ENCODE peak calls at places on chromosomes 13 and 19, in five cellular contexts. One of them, this sample, is unnamed.

GRCh38 chr19:50823389-50824042 is at the start of gene KLK1:
- DNase-seq in tibial nerve: no peak
- DNase-seq in neural crest cell: no peak
- DNase-seq in upper lobe of right lung: no peak
- DNase-seq in Calu3: no peak
- DNase-seq in this sample: no peak

GRCh38 chr19:3369337-3370213 is 3.2 kb downstream of the NFIC start:
- DNase-seq in tibial nerve: no peak
- DNase-seq in neural crest cell: no peak
- DNase-seq in upper lobe of right lung: peak
- DNase-seq in Calu3: no peak
- DNase-seq in this sample: peak

GRCh38 chr19:18476507-18477041 is 38.6 kb upstream of the ISYNA1 start:
- DNase-seq in tibial nerve: no peak
- DNase-seq in neural crest cell: no peak
- DNase-seq in upper lobe of right lung: no peak
- DNase-seq in Calu3: no peak
- DNase-seq in this sample: no peak

GRCh38 chr19:49328741-49329140 is 3.8 kb upstream of the SLC6A16 start:
- DNase-seq in tibial nerve: no peak
- DNase-seq in neural crest cell: no peak
- DNase-seq in upper lobe of right lung: no peak
- DNase-seq in Calu3: no peak
- DNase-seq in this sample: no peak

GRCh38 chr13:108983273-108983672 is 353.9 kb downstream of the MYO16 start:
- DNase-seq in tibial nerve: no peak
- DNase-seq in neural crest cell: no peak
- DNase-seq in upper lobe of right lung: no peak
- DNase-seq in Calu3: no peak
- DNase-seq in this sample: no peak

GRCh38 chr13:46617885-46618284 is 64.9 kb downstream of the LRCH1 start:
- DNase-seq in tibial nerve: no peak
- DNase-seq in neural crest cell: no peak
- DNase-seq in upper lobe of right lung: no peak
- DNase-seq in Calu3: no peak
- DNase-seq in this sample: no peak

GRCh38 chr13:71730267-71730666 is 136.7 kb downstream of the DACH1 start:
- DNase-seq in tibial nerve: no peak
- DNase-seq in neural crest cell: no peak
- DNase-seq in upper lobe of right lung: no peak
- DNase-seq in Calu3: no peak
- DNase-seq in this sample: no peak

GRCh38 chr19:13047374-13047773 is 52.1 kb downstream of the NFIX start:
- DNase-seq in tibial nerve: no peak
- DNase-seq in neural crest cell: no peak
- DNase-seq in upper lobe of right lung: no peak
- DNase-seq in Calu3: no peak
- DNase-seq in this sample: no peak

GRCh38 chr13:109760951-109761350 is 25.4 kb downstream of the IRS2 start:
- DNase-seq in tibial nerve: no peak
- DNase-seq in neural crest cell: no peak
- DNase-seq in upper lobe of right lung: no peak
- DNase-seq in Calu3: no peak
- DNase-seq in this sample: no peak

GRCh38 chr19:1956868-1957492 is 16.0 kb downstream of the CSNK1G2 start:
- DNase-seq in tibial nerve: no peak
- DNase-seq in neural crest cell: no peak
- DNase-seq in upper lobe of right lung: peak
- DNase-seq in Calu3: no peak
- DNase-seq in this sample: no peak

GRCh38 chr13:114017028-114017630 is 43.3 kb upstream of the C13orf46 start:
- DNase-seq in tibial nerve: no peak
- DNase-seq in neural crest cell: no peak
- DNase-seq in upper lobe of right lung: no peak
- DNase-seq in Calu3: no peak
- DNase-seq in this sample: peak
- TF ChIP-seq CTCF in tibial nerve: no peak
- TF ChIP-seq CTCF in neural crest cell: peak
- TF ChIP-seq CTCF in upper lobe of right lung: no peak
- TF ChIP-seq CTCF in Calu3: no peak
- TF ChIP-seq CTCF in this sample: peak

GRCh38 chr13:21501709-21502108 is 42.6 kb upstream of the ZDHHC20 start:
- DNase-seq in tibial nerve: no peak
- DNase-seq in neural crest cell: no peak
- DNase-seq in upper lobe of right lung: no peak
- DNase-seq in Calu3: no peak
- DNase-seq in this sample: no peak
- TF ChIP-seq CTCF in tibial nerve: no peak
- TF ChIP-seq CTCF in neural crest cell: peak
- TF ChIP-seq CTCF in upper lobe of right lung: no peak
- TF ChIP-seq CTCF in Calu3: no peak
- TF ChIP-seq CTCF in this sample: peak

DNA sequence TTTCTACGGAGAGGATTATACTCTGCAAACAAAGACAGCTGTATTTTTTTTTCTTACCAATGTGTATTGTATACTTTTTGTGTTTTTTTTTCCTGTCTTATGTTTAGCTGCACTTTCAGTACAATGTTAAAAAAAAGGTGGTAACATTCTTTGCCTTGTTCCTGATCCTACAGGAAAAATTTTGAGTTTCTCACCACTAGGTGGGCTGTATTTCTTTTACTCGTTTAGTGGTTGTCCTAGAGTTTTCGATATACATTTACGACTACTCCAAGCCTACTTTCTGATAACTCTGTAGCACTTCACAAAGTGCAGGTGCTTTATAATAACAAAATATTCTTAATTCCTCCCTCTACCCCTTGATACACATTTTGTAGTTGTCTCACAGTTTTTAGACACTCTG is 652.2 kb downstream of the UQCRFS1 start:
- DNase-seq in tibial nerve: no peak
- DNase-seq in neural crest cell: no peak
- DNase-seq in upper lobe of right lung: no peak
- DNase-seq in Calu3: no peak
- DNase-seq in this sample: no peak
- TF ChIP-seq CTCF in tibial nerve: no peak
- TF ChIP-seq CTCF in neural crest cell: peak
- TF ChIP-seq CTCF in upper lobe of right lung: no peak
- TF ChIP-seq CTCF in Calu3: no peak
- TF ChIP-seq CTCF in this sample: no peak

GRCh38 chr13:45492538-45492937 is 27.8 kb downstream of the COG3 start:
- DNase-seq in tibial nerve: no peak
- DNase-seq in neural crest cell: no peak
- DNase-seq in upper lobe of right lung: no peak
- DNase-seq in Calu3: no peak
- DNase-seq in this sample: peak

GRCh38 chr13:45490068-45490467 is 25.3 kb downstream of the COG3 start:
- DNase-seq in tibial nerve: no peak
- DNase-seq in neural crest cell: no peak
- DNase-seq in upper lobe of right lung: no peak
- DNase-seq in Calu3: peak
- DNase-seq in this sample: no peak
- TF ChIP-seq CTCF in tibial nerve: no peak
- TF ChIP-seq CTCF in neural crest cell: peak
- TF ChIP-seq CTCF in upper lobe of right lung: peak
- TF ChIP-seq CTCF in Calu3: no peak
- TF ChIP-seq CTCF in this sample: peak

DNA sequence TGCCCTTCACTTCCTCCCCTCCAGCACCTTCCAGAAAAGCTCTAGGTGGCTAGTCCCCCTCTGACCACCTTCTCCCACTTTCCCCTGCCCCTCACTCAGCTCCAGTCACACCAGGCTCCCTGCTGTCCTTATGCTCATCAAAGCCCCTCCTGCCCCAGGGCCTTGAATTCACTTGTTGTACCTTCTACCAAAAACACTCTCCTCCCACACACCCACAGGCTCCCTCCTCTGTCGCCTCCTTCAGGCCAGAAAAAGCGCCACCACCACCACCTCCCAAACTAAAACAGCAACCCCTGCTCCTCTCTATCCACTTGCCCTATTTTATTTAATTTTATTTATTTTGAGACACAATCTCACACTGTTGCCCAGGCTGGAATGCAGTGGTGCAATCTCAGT is 4.8 kb upstream of the CEACAM16 start:
- DNase-seq in tibial nerve: no peak
- DNase-seq in neural crest cell: no peak
- DNase-seq in upper lobe of right lung: no peak
- DNase-seq in Calu3: no peak
- DNase-seq in this sample: no peak
- TF ChIP-seq CTCF in tibial nerve: no peak
- TF ChIP-seq CTCF in neural crest cell: peak
- TF ChIP-seq CTCF in upper lobe of right lung: peak
- TF ChIP-seq CTCF in Calu3: no peak
- TF ChIP-seq CTCF in this sample: peak

This sample was measured in astrocyte of the spinal cord.